ENCODE peak calls at places on chromosomes 3 and 15, in five cellular contexts. One of them, this sample, is unnamed.

GRCh38 chr15:51077565-51078153 is 17.0 kb downstream of the TNFAIP8L3 start:
- DNase-seq in GM18507: peak; percentile 45
- DNase-seq in NCI-H1092: no peak
- DNase-seq in cardiac muscle cell: peak; percentile 86
- DNase-seq in amniotic stem cell: no peak
- DNase-seq in this sample: peak; percentile 85

GRCh38 chr3:10219737-10220136 is 28.5 kb upstream of the TATDN2 start:
- DNase-seq in GM18507: no peak
- DNase-seq in NCI-H1092: peak; percentile 4
- DNase-seq in cardiac muscle cell: no peak
- DNase-seq in amniotic stem cell: no peak
- DNase-seq in this sample: no peak

GRCh38 chr3:42839616-42840015 is 30.4 kb downstream of the ACKR2 start:
- DNase-seq in GM18507: peak; percentile 49
- DNase-seq in NCI-H1092: peak; percentile 20
- DNase-seq in cardiac muscle cell: peak; percentile 76
- DNase-seq in amniotic stem cell: peak; percentile 46
- DNase-seq in this sample: peak; percentile 78

GRCh38 chr15:27057904-27058645 is 87.1 kb downstream of the GABRG3 start:
- DNase-seq in GM18507: no peak
- DNase-seq in NCI-H1092: no peak
- DNase-seq in cardiac muscle cell: peak; percentile 22
- DNase-seq in amniotic stem cell: no peak
- DNase-seq in this sample: peak; percentile 50

GRCh38 chr3:41199866-41200668 is 762 bp downstream of the CTNNB1 start:
- DNase-seq in GM18507: peak; percentile 26
- DNase-seq in NCI-H1092: no peak
- DNase-seq in cardiac muscle cell: peak; percentile 38
- DNase-seq in amniotic stem cell: no peak
- DNase-seq in this sample: peak; percentile 50

GRCh38 chr3:104768886-104769285 is 597.8 kb upstream of the ALCAM start:
- DNase-seq in GM18507: no peak
- DNase-seq in NCI-H1092: no peak
- DNase-seq in cardiac muscle cell: no peak
- DNase-seq in amniotic stem cell: no peak
- DNase-seq in this sample: no peak

GRCh38 chr3:64107154-64107553 is 83.9 kb upstream of the PSMD6 start:
- DNase-seq in GM18507: no peak
- DNase-seq in NCI-H1092: no peak
- DNase-seq in cardiac muscle cell: no peak
- DNase-seq in amniotic stem cell: no peak
- DNase-seq in this sample: no peak

GRCh38 chr3:110858549-110858948 is 213.1 kb upstream of the NECTIN3 start:
- DNase-seq in GM18507: no peak
- DNase-seq in NCI-H1092: no peak
- DNase-seq in cardiac muscle cell: no peak
- DNase-seq in amniotic stem cell: no peak
- DNase-seq in this sample: no peak

GRCh38 chr3:140010391-140010790 is 75.4 kb downstream of the CLSTN2 start:
- DNase-seq in GM18507: no peak
- DNase-seq in NCI-H1092: no peak
- DNase-seq in cardiac muscle cell: no peak
- DNase-seq in amniotic stem cell: no peak
- DNase-seq in this sample: no peak

GRCh38 chr3:126816956-126817777 is 113.1 kb downstream of the CHCHD6 start:
- DNase-seq in GM18507: no peak
- DNase-seq in NCI-H1092: peak; percentile 43
- DNase-seq in cardiac muscle cell: peak; percentile 13
- DNase-seq in amniotic stem cell: no peak
- DNase-seq in this sample: no peak